ENCODE peak calls at places on chromosomes 3 and 15, in nine cellular contexts. D, M, O, J, N, U, L, A and G are unnamed samples.

GRCh38 chr3:32021155-32021554 is 39.6 kb downstream of the ZNF860 start:
- DNase-seq in M (no peak), J (no peak), O (no peak), L (no peak), D (no peak), U (no peak), A (no peak), N (no peak), G (no peak)

GRCh38 chr3:12513694-12514446 is 29.6 kb downstream of the TSEN2 start:
- DNase-seq in O (no peak), N (no peak), M (no peak), A (no peak), L (no peak), J (no peak), D (no peak), U (no peak), G (no peak)

GRCh38 chr3:133703915-133704314 is 42.2 kb upstream of the TOPBP1 start:
- DNase-seq in J (no peak), L (no peak), O (no peak), U (no peak), A (no peak), N (no peak), D (no peak), M (no peak), G (no peak)

GRCh38 chr3:178637802-178638201 is 101.6 kb downstream of the KCNMB2 start:
- DNase-seq in U (no peak), L (no peak), N (no peak), J (no peak), A (no peak), O (no peak), D (no peak), M (no peak), G (no peak)

GRCh38 chr15:90174140-90174891 is 26.8 kb upstream of the SEMA4B start:
- DNase-seq in N (no peak), O (peak; percentile 54), J (no peak), L (peak; percentile 85), M (no peak), D (no peak), U (no peak), A (no peak), G (no peak)

GRCh38 chr15:58608129-58608590 is 141.3 kb downstream of the ADAM10 start:
- DNase-seq in A (no peak), D (no peak), L (no peak), O (no peak), J (peak; percentile 24), N (no peak), M (no peak), U (no peak), G (no peak)

GRCh38 chr3:56806407-56806806 is 4.7 kb upstream of the ARHGEF3 start:
- DNase-seq in A (no peak), O (no peak), D (no peak), L (no peak), J (no peak), M (no peak), U (no peak), N (no peak), G (peak; percentile 55)

GRCh38 chr15:71333839-71334238 is 218.6 kb downstream of the THSD4 start:
- DNase-seq in U (no peak), N (no peak), A (no peak), J (no peak), M (no peak), L (no peak), D (no peak), O (no peak), G (no peak)

GRCh38 chr3:58989173-58989572 is 60.7 kb downstream of the CFAP20DC start:
- DNase-seq in J (no peak), D (no peak), L (no peak), A (no peak), O (no peak), N (no peak), U (no peak), M (no peak), G (no peak)

GRCh38 chr15:55230051-55230670 is 33.4 kb upstream of the RSL24D1 start:
- DNase-seq in M (no peak), A (no peak), U (no peak), L (no peak), J (no peak), D (no peak), N (no peak), O (no peak), G (no peak)

GRCh38 chr3:164465172-164465571 is 613.1 kb downstream of the SI start:
- DNase-seq in L (no peak), U (no peak), A (no peak), O (peak; percentile 45), D (no peak), N (no peak), J (peak; percentile 57), M (no peak), G (no peak)

GRCh38 chr15:57306305-57306943 is 69.9 kb upstream of the CGNL1 start:
- DNase-seq in U (peak; percentile 51), O (peak; percentile 36), M (peak; percentile 71), N (peak; percentile 5), J (no peak), D (peak; percentile 94), A (peak; percentile 83), L (peak; percentile 91), G (no peak)

GRCh38 chr15:50112488-50113186 is 6.4 kb downstream of the ATP8B4 start:
- DNase-seq in L (no peak), J (no peak), O (no peak), A (no peak), U (no peak), D (no peak), M (no peak), N (no peak), G (no peak)

GRCh38 chr3:5192568-5193319 is 5.2 kb downstream of the EDEM1 start:
- DNase-seq in A (no peak), O (no peak), J (no peak), U (no peak), N (no peak), L (no peak), M (no peak), D (no peak), G (no peak)

GRCh38 chr15:68608206-68608843 is 29.5 kb downstream of the CORO2B start:
- DNase-seq in L (no peak), D (no peak), A (no peak), O (no peak), J (no peak), U (no peak), M (no peak), N (no peak), G (no peak)

GRCh38 chr3:120448707-120449650 is 1.8 kb downstream of the FSTL1 start:
- DNase-seq in O (peak; percentile 89), U (no peak), L (no peak), N (no peak), M (no peak), D (no peak), A (no peak), J (no peak), G (peak; percentile 48)

GRCh38 chr3:48398701-48399386 is 26.8 kb downstream of the FBXW12 start:
- DNase-seq in J (no peak), M (no peak), O (no peak), N (no peak), L (no peak), D (no peak), U (no peak), A (no peak), G (no peak)

GRCh38 chr3:11464356-11464755 is 179.4 kb downstream of the VGLL4 start:
- DNase-seq in D (no peak), L (no peak), N (no peak), A (no peak), U (no peak), O (no peak), M (no peak), J (no peak), G (peak; percentile 58)

GRCh38 chr3:134666466-134666865 is 15.6 kb upstream of the KY start:
- DNase-seq in O (peak; percentile 89), A (no peak), U (no peak), N (no peak), M (no peak), D (no peak), L (no peak), J (no peak), G (no peak)

GRCh38 chr3:76349715-76350480 is 564.5 kb upstream of the ZNF717 start:
- DNase-seq in M (no peak), J (no peak), A (no peak), D (no peak), O (no peak), L (no peak), N (no peak), U (no peak), G (no peak)

GRCh38 chr15:84909782-84910181 is 25.3 kb downstream of the SLC28A1 start:
- DNase-seq in U (no peak), L (no peak), O (no peak), N (no peak), A (no peak), D (no peak), M (no peak), J (no peak), G (no peak)

GRCh38 chr15:56871180-56871579 is 47.3 kb upstream of the TCF12 start:
- DNase-seq in L (no peak), A (no peak), N (no peak), M (no peak), D (no peak), U (no peak), J (peak; percentile 34), O (peak; percentile 59), G (no peak)